ENCODE peak calls at places on chromosomes 13 and 19, in nine cellular contexts. One of them, this sample, is unnamed.

GRCh38 chr13:114078501-114079451 is 53.6 kb downstream of the RASA3 start:
- DNase-seq in foreskin fibroblast: peak
- DNase-seq in NB4: no peak
- DNase-seq in GM04503: no peak
- DNase-seq in activated effector memory CD4-positive, alpha-beta T cell treated with anti-CD3 and anti-CD28 coated beads, Interleukin-2, amount 50 U/mL, for 16 hours: peak
- DNase-seq in non-pigmented ciliary epithelial cell: no peak
- DNase-seq in ascending aorta: no peak
- DNase-seq in posterior vena cava: peak
- DNase-seq in tibial nerve: no peak
- DNase-seq in this sample: peak

GRCh38 chr19:12825259-12826131 is 8.9 kb downstream of the RTBDN start:
- DNase-seq in foreskin fibroblast: no peak
- DNase-seq in NB4: no peak
- DNase-seq in GM04503: no peak
- DNase-seq in activated effector memory CD4-positive, alpha-beta T cell treated with anti-CD3 and anti-CD28 coated beads, Interleukin-2, amount 50 U/mL, for 16 hours: peak
- DNase-seq in non-pigmented ciliary epithelial cell: no peak
- DNase-seq in ascending aorta: no peak
- DNase-seq in posterior vena cava: no peak
- DNase-seq in tibial nerve: no peak
- DNase-seq in this sample: no peak

GRCh38 chr19:48283908-48284307 is 14.0 kb downstream of the ZNF114 start:
- DNase-seq in foreskin fibroblast: peak
- DNase-seq in NB4: no peak
- DNase-seq in GM04503: peak
- DNase-seq in activated effector memory CD4-positive, alpha-beta T cell treated with anti-CD3 and anti-CD28 coated beads, Interleukin-2, amount 50 U/mL, for 16 hours: no peak
- DNase-seq in non-pigmented ciliary epithelial cell: peak
- DNase-seq in ascending aorta: no peak
- DNase-seq in posterior vena cava: peak
- DNase-seq in tibial nerve: no peak
- DNase-seq in this sample: no peak

GRCh38 chr19:6239871-6240676 is 39.7 kb downstream of the MLLT1 start:
- DNase-seq in foreskin fibroblast: no peak
- DNase-seq in NB4: no peak
- DNase-seq in GM04503: no peak
- DNase-seq in activated effector memory CD4-positive, alpha-beta T cell treated with anti-CD3 and anti-CD28 coated beads, Interleukin-2, amount 50 U/mL, for 16 hours: no peak
- DNase-seq in non-pigmented ciliary epithelial cell: no peak
- DNase-seq in ascending aorta: no peak
- DNase-seq in posterior vena cava: no peak
- DNase-seq in tibial nerve: no peak
- DNase-seq in this sample: no peak

GRCh38 chr13:111437417-111437816 is 117.0 kb downstream of the TEX29 start:
- DNase-seq in foreskin fibroblast: no peak
- DNase-seq in NB4: no peak
- DNase-seq in GM04503: no peak
- DNase-seq in activated effector memory CD4-positive, alpha-beta T cell treated with anti-CD3 and anti-CD28 coated beads, Interleukin-2, amount 50 U/mL, for 16 hours: no peak
- DNase-seq in non-pigmented ciliary epithelial cell: no peak
- DNase-seq in ascending aorta: no peak
- DNase-seq in posterior vena cava: peak
- DNase-seq in tibial nerve: no peak
- DNase-seq in this sample: no peak

GRCh38 chr19:17889609-17890214 is 18.0 kb downstream of the SLC5A5 start:
- DNase-seq in foreskin fibroblast: peak
- DNase-seq in NB4: peak
- DNase-seq in GM04503: no peak
- DNase-seq in activated effector memory CD4-positive, alpha-beta T cell treated with anti-CD3 and anti-CD28 coated beads, Interleukin-2, amount 50 U/mL, for 16 hours: no peak
- DNase-seq in non-pigmented ciliary epithelial cell: no peak
- DNase-seq in ascending aorta: no peak
- DNase-seq in posterior vena cava: no peak
- DNase-seq in tibial nerve: no peak
- DNase-seq in this sample: no peak

GRCh38 chr13:51148952-51149573 is 38.0 kb upstream of the C13orf42 start:
- DNase-seq in foreskin fibroblast: peak
- DNase-seq in NB4: peak
- DNase-seq in GM04503: peak
- DNase-seq in activated effector memory CD4-positive, alpha-beta T cell treated with anti-CD3 and anti-CD28 coated beads, Interleukin-2, amount 50 U/mL, for 16 hours: no peak
- DNase-seq in non-pigmented ciliary epithelial cell: no peak
- DNase-seq in ascending aorta: no peak
- DNase-seq in posterior vena cava: no peak
- DNase-seq in tibial nerve: peak
- DNase-seq in this sample: no peak

GRCh38 chr13:73849292-73849691 is 284.9 kb downstream of the KLF12 start:
- DNase-seq in foreskin fibroblast: peak
- DNase-seq in NB4: peak
- DNase-seq in GM04503: no peak
- DNase-seq in activated effector memory CD4-positive, alpha-beta T cell treated with anti-CD3 and anti-CD28 coated beads, Interleukin-2, amount 50 U/mL, for 16 hours: no peak
- DNase-seq in non-pigmented ciliary epithelial cell: no peak
- DNase-seq in ascending aorta: no peak
- DNase-seq in posterior vena cava: no peak
- DNase-seq in tibial nerve: no peak
- DNase-seq in this sample: no peak

GRCh38 chr19:10918359-10918758 is 10.1 kb downstream of the YIPF2 start:
- DNase-seq in foreskin fibroblast: no peak
- DNase-seq in NB4: no peak
- DNase-seq in GM04503: no peak
- DNase-seq in activated effector memory CD4-positive, alpha-beta T cell treated with anti-CD3 and anti-CD28 coated beads, Interleukin-2, amount 50 U/mL, for 16 hours: no peak
- DNase-seq in non-pigmented ciliary epithelial cell: no peak
- DNase-seq in ascending aorta: no peak
- DNase-seq in posterior vena cava: no peak
- DNase-seq in tibial nerve: no peak
- DNase-seq in this sample: peak

GRCh38 chr13:92734545-92734944 is 492.1 kb upstream of the GPC6 start:
- DNase-seq in foreskin fibroblast: no peak
- DNase-seq in NB4: no peak
- DNase-seq in GM04503: no peak
- DNase-seq in activated effector memory CD4-positive, alpha-beta T cell treated with anti-CD3 and anti-CD28 coated beads, Interleukin-2, amount 50 U/mL, for 16 hours: no peak
- DNase-seq in non-pigmented ciliary epithelial cell: no peak
- DNase-seq in ascending aorta: no peak
- DNase-seq in posterior vena cava: no peak
- DNase-seq in tibial nerve: no peak
- DNase-seq in this sample: no peak

GRCh38 chr13:24459234-24459633 is 53.3 kb downstream of the PARP4 start:
- DNase-seq in foreskin fibroblast: peak
- DNase-seq in NB4: no peak
- DNase-seq in GM04503: peak
- DNase-seq in activated effector memory CD4-positive, alpha-beta T cell treated with anti-CD3 and anti-CD28 coated beads, Interleukin-2, amount 50 U/mL, for 16 hours: no peak
- DNase-seq in non-pigmented ciliary epithelial cell: peak
- DNase-seq in ascending aorta: no peak
- DNase-seq in posterior vena cava: no peak
- DNase-seq in tibial nerve: no peak
- DNase-seq in this sample: no peak

GRCh38 chr13:96090240-96091101 is 564 bp downstream of the HS6ST3 start:
- DNase-seq in foreskin fibroblast: peak
- DNase-seq in NB4: no peak
- DNase-seq in GM04503: no peak
- DNase-seq in activated effector memory CD4-positive, alpha-beta T cell treated with anti-CD3 and anti-CD28 coated beads, Interleukin-2, amount 50 U/mL, for 16 hours: no peak
- DNase-seq in non-pigmented ciliary epithelial cell: no peak
- DNase-seq in ascending aorta: no peak
- DNase-seq in posterior vena cava: no peak
- DNase-seq in tibial nerve: no peak
- DNase-seq in this sample: no peak

GRCh38 chr19:7492142-7493055 is 3.6 kb upstream of the PEX11G start:
- DNase-seq in foreskin fibroblast: peak
- DNase-seq in NB4: peak
- DNase-seq in GM04503: no peak
- DNase-seq in activated effector memory CD4-positive, alpha-beta T cell treated with anti-CD3 and anti-CD28 coated beads, Interleukin-2, amount 50 U/mL, for 16 hours: no peak
- DNase-seq in non-pigmented ciliary epithelial cell: no peak
- DNase-seq in ascending aorta: no peak
- DNase-seq in posterior vena cava: no peak
- DNase-seq in tibial nerve: no peak
- DNase-seq in this sample: no peak

GRCh38 chr19:17107546-17108452 is 32.2 kb downstream of the MYO9B start:
- DNase-seq in foreskin fibroblast: peak
- DNase-seq in NB4: peak
- DNase-seq in GM04503: peak
- DNase-seq in activated effector memory CD4-positive, alpha-beta T cell treated with anti-CD3 and anti-CD28 coated beads, Interleukin-2, amount 50 U/mL, for 16 hours: no peak
- DNase-seq in non-pigmented ciliary epithelial cell: peak
- DNase-seq in ascending aorta: peak
- DNase-seq in posterior vena cava: peak
- DNase-seq in tibial nerve: peak
- DNase-seq in this sample: peak

GRCh38 chr13:66424417-66424816 is 805.7 kb downstream of the PCDH9 start:
- DNase-seq in foreskin fibroblast: no peak
- DNase-seq in NB4: no peak
- DNase-seq in GM04503: peak
- DNase-seq in activated effector memory CD4-positive, alpha-beta T cell treated with anti-CD3 and anti-CD28 coated beads, Interleukin-2, amount 50 U/mL, for 16 hours: no peak
- DNase-seq in non-pigmented ciliary epithelial cell: peak
- DNase-seq in ascending aorta: no peak
- DNase-seq in posterior vena cava: no peak
- DNase-seq in tibial nerve: no peak
- DNase-seq in this sample: no peak

GRCh38 chr19:4077800-4078683 is 11.3 kb upstream of the ZBTB7A start:
- DNase-seq in foreskin fibroblast: no peak
- DNase-seq in NB4: peak
- DNase-seq in GM04503: no peak
- DNase-seq in activated effector memory CD4-positive, alpha-beta T cell treated with anti-CD3 and anti-CD28 coated beads, Interleukin-2, amount 50 U/mL, for 16 hours: peak
- DNase-seq in non-pigmented ciliary epithelial cell: no peak
- DNase-seq in ascending aorta: no peak
- DNase-seq in posterior vena cava: peak
- DNase-seq in tibial nerve: peak
- DNase-seq in this sample: no peak

GRCh38 chr13:20118268-20119140 is 42.3 kb downstream of the GJA3 start:
- DNase-seq in foreskin fibroblast: no peak
- DNase-seq in NB4: no peak
- DNase-seq in GM04503: peak
- DNase-seq in activated effector memory CD4-positive, alpha-beta T cell treated with anti-CD3 and anti-CD28 coated beads, Interleukin-2, amount 50 U/mL, for 16 hours: peak
- DNase-seq in non-pigmented ciliary epithelial cell: no peak
- DNase-seq in ascending aorta: no peak
- DNase-seq in posterior vena cava: peak
- DNase-seq in tibial nerve: peak
- DNase-seq in this sample: no peak

GRCh38 chr13:99986751-99987150 is 5.2 kb downstream of the ZIC2 start:
- DNase-seq in foreskin fibroblast: no peak
- DNase-seq in NB4: no peak
- DNase-seq in GM04503: no peak
- DNase-seq in activated effector memory CD4-positive, alpha-beta T cell treated with anti-CD3 and anti-CD28 coated beads, Interleukin-2, amount 50 U/mL, for 16 hours: no peak
- DNase-seq in non-pigmented ciliary epithelial cell: no peak
- DNase-seq in ascending aorta: no peak
- DNase-seq in posterior vena cava: no peak
- DNase-seq in tibial nerve: no peak
- DNase-seq in this sample: no peak

GRCh38 chr13:30551194-30551593 is 66.5 kb upstream of the USPL1 start:
- DNase-seq in foreskin fibroblast: peak
- DNase-seq in NB4: peak
- DNase-seq in GM04503: no peak
- DNase-seq in activated effector memory CD4-positive, alpha-beta T cell treated with anti-CD3 and anti-CD28 coated beads, Interleukin-2, amount 50 U/mL, for 16 hours: no peak
- DNase-seq in non-pigmented ciliary epithelial cell: no peak
- DNase-seq in ascending aorta: no peak
- DNase-seq in posterior vena cava: no peak
- DNase-seq in tibial nerve: no peak
- DNase-seq in this sample: no peak

GRCh38 chr19:40379446-40380198 is 10.4 kb downstream of the HIPK4 start:
- DNase-seq in foreskin fibroblast: no peak
- DNase-seq in NB4: no peak
- DNase-seq in GM04503: no peak
- DNase-seq in activated effector memory CD4-positive, alpha-beta T cell treated with anti-CD3 and anti-CD28 coated beads, Interleukin-2, amount 50 U/mL, for 16 hours: no peak
- DNase-seq in non-pigmented ciliary epithelial cell: no peak
- DNase-seq in ascending aorta: no peak
- DNase-seq in posterior vena cava: no peak
- DNase-seq in tibial nerve: no peak
- DNase-seq in this sample: no peak

GRCh38 chr19:47631681-47632446 is 22.9 kb downstream of the BICRA start:
- DNase-seq in foreskin fibroblast: no peak
- DNase-seq in NB4: no peak
- DNase-seq in GM04503: no peak
- DNase-seq in activated effector memory CD4-positive, alpha-beta T cell treated with anti-CD3 and anti-CD28 coated beads, Interleukin-2, amount 50 U/mL, for 16 hours: no peak
- DNase-seq in non-pigmented ciliary epithelial cell: no peak
- DNase-seq in ascending aorta: no peak
- DNase-seq in posterior vena cava: no peak
- DNase-seq in tibial nerve: no peak
- DNase-seq in this sample: no peak

GRCh38 chr13:44306401-44307192 is 67.0 kb upstream of the SERP2 start:
- DNase-seq in foreskin fibroblast: peak
- DNase-seq in NB4: no peak
- DNase-seq in GM04503: peak
- DNase-seq in activated effector memory CD4-positive, alpha-beta T cell treated with anti-CD3 and anti-CD28 coated beads, Interleukin-2, amount 50 U/mL, for 16 hours: no peak
- DNase-seq in non-pigmented ciliary epithelial cell: peak
- DNase-seq in ascending aorta: peak
- DNase-seq in posterior vena cava: no peak
- DNase-seq in tibial nerve: peak
- DNase-seq in this sample: no peak

GRCh38 chr13:50015263-50015662 is at the start of gene KCNRG:
- DNase-seq in foreskin fibroblast: peak
- DNase-seq in NB4: no peak
- DNase-seq in GM04503: peak
- DNase-seq in activated effector memory CD4-positive, alpha-beta T cell treated with anti-CD3 and anti-CD28 coated beads, Interleukin-2, amount 50 U/mL, for 16 hours: no peak
- DNase-seq in non-pigmented ciliary epithelial cell: no peak
- DNase-seq in ascending aorta: no peak
- DNase-seq in posterior vena cava: no peak
- DNase-seq in tibial nerve: no peak
- DNase-seq in this sample: no peak

GRCh38 chr13:106612688-106613087 is 44.8 kb upstream of the ARGLU1 start:
- DNase-seq in foreskin fibroblast: peak
- DNase-seq in NB4: peak
- DNase-seq in GM04503: no peak
- DNase-seq in activated effector memory CD4-positive, alpha-beta T cell treated with anti-CD3 and anti-CD28 coated beads, Interleukin-2, amount 50 U/mL, for 16 hours: no peak
- DNase-seq in non-pigmented ciliary epithelial cell: no peak
- DNase-seq in ascending aorta: no peak
- DNase-seq in posterior vena cava: peak
- DNase-seq in tibial nerve: peak
- DNase-seq in this sample: no peak

This sample was measured in mesenteric fat pad.